ENCODE peak calls at places on chromosomes 1 and 21, in four cellular contexts. D is thyroid gland, B is adrenal gland, O is SK-N-SH. K is an unnamed sample. For H3K4me1, the result is how much of the 10 kb centered on the place peaks cover.

GRCh38 chr1:2127181-2128145 is 67.1 kb downstream of the FAAP20 start:
- DNase-seq in B (no peak), O (no peak), D (peak), K (no peak)

GRCh38 chr1:34050711-34051485 is 114.1 kb downstream of the CSMD2 start:
- DNase-seq in O (no peak), B (no peak), D (no peak), K (no peak)

GRCh38 chr1:172905452-172905851 is 145.3 kb downstream of the TNFSF18 start:
- DNase-seq in D (no peak), O (no peak), B (no peak), K (no peak)

GRCh38 chr1:232142403-232143314 is 487.3 kb downstream of the SIPA1L2 start:
- DNase-seq in D (peak), O (peak), B (peak), K (no peak)

GRCh38 chr1:231985624-231986023 is 359.0 kb downstream of the DISC1 start:
- DNase-seq in D (no peak), O (no peak), B (no peak), K (no peak)

GRCh38 chr1:67575861-67576260 is 109.1 kb upstream of the GADD45A start:
- DNase-seq in O (no peak), B (no peak), D (no peak), K (no peak)

GRCh38 chr1:9691108-9691445 is 39.5 kb downstream of the PIK3CD start:
- DNase-seq in O (no peak), D (no peak), B (no peak), K (no peak)

GRCh38 chr1:201656670-201657032 is 117.7 kb downstream of the NAV1 start:
- DNase-seq in B (peak), O (peak), D (peak), K (peak)

GRCh38 chr1:228986093-228986904 is 251.0 kb downstream of the RHOU start:
- DNase-seq in D (peak), O (no peak), B (peak), K (peak)

GRCh38 chr1:116571215-116571919 is 541 bp upstream of the CD58 start:
- DNase-seq in B (no peak), O (peak), D (no peak), K (no peak)

GRCh38 chr1:244863491-244864252 is 671 bp downstream of the HNRNPU start:
- DNase-seq in B (no peak), O (peak), D (peak), K (no peak)

GRCh38 chr1:23657659-23658275 is 33.8 kb upstream of the RPL11 start:
- DNase-seq in D (peak), B (peak), O (peak), K (peak)

GRCh38 chr1:32701951-32702598 is 495 bp downstream of the SYNC start:
- DNase-seq in D (peak), B (no peak), O (no peak), K (no peak)

GRCh38 chr1:110380667-110381283 is 10.1 kb downstream of the SLC16A4 start:
- DNase-seq in D (no peak), O (no peak), B (no peak), K (no peak)

GRCh38 chr1:8145525-8145924 is 119.4 kb upstream of the ERRFI1 start:
- DNase-seq in D (no peak), B (no peak), O (no peak), K (no peak)

GRCh38 chr1:71135571-71135970 is 54.7 kb upstream of the ZRANB2 start:
- DNase-seq in O (no peak), D (no peak), B (no peak), K (no peak)

GRCh38 chr1:26537951-26538352 is 8.4 kb downstream of the RPS6KA1 start:
- DNase-seq in B (peak), O (no peak), D (no peak), K (no peak)

GRCh38 chr1:39453603-39454002 is 37.8 kb upstream of the BMP8A start:
- DNase-seq in O (no peak), D (no peak), B (peak), K (no peak)

GRCh38 chr1:206979379-206980043 is 9.3 kb upstream of the FCAMR start:
- DNase-seq in D (no peak), O (no peak), B (no peak), K (no peak)

GRCh38 chr1:172269644-172270043 is 150.8 kb upstream of the C1orf105 start:
- DNase-seq in D (no peak), B (no peak), O (no peak), K (no peak)

GRCh38 chr1:203048555-203049051 is 22.3 kb downstream of the PPFIA4 start:
- DNase-seq in B (no peak), D (peak), O (no peak), K (no peak)

GRCh38 chr1:215489771-215490566 is 77.1 kb upstream of the KCTD3 start:
- DNase-seq in D (no peak), B (no peak), O (no peak), K (no peak)

GRCh38 chr1:181429462-181429861 is 53.9 kb upstream of the CACNA1E start:
- DNase-seq in D (no peak), O (no peak), B (no peak), K (no peak)

GRCh38 chr1:2543543-2544092 is 12.6 kb upstream of the TNFRSF14 start:
- DNase-seq in B (no peak), O (peak), D (peak), K (peak)

GRCh38 chr1:207968521-207968944 is 57.6 kb upstream of the CD34 start:
- DNase-seq in B (no peak), D (no peak), O (no peak), K (no peak)

GRCh38 chr1:21175670-21176581 is 771 bp downstream of the EIF4G3 start:
- DNase-seq in O (peak), B (peak), D (peak), K (peak)

GRCh38 chr1:28160677-28161328 is 15.7 kb downstream of the PTAFR start:
- DNase-seq in B (peak), D (no peak), O (no peak), K (no peak)

DNA sequence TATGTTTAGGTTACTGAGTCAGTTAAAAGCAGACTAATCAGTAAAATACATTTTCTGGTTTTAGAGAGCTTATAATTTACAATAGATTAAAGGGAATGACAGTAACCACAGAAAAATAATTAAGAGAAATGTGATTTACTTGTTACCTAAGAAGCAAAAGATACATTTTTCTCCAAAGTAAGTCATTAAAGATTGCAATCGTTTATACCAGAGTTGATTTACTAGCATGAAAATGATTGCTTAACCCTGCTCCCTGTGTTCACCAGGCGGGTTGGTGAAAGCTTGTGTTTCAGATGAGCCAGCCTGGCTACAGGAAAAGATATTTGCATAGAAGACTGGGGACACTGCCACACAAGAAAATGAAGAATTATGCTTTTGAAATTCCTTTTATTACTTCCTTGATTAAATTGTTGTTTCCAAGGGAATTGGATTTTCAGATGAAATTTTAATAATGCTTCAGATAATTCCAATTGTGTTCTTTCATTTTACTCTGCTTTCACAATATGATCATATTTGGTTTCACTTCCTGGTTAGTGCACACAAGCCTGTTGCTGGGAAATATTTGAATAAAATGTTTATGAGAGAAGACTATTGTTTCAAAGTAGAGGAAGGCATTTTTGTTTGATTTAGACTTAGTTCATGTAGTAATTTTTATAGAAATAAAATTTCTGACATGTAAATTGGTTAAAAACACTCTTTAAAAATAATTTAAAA is 28.0 kb downstream of the LRRC8B start:
- DNase-seq in O (no peak), D (no peak), B (peak), K (no peak)
- H3K4me1 ChIP-seq in O (under half), D (under half), B (under half), K (under half)

GRCh38 chr1:40859017-40859416 is 3.1 kb downstream of the CITED4 start:
- DNase-seq in B (no peak), D (no peak), O (no peak), K (no peak)

GRCh38 chr1:40861227-40862003 is 748 bp downstream of the CITED4 start:
- DNase-seq in B (peak), O (peak), D (peak), K (no peak)

GRCh38 chr1:40860706-40861226 is 1.4 kb downstream of the CITED4 start:
- DNase-seq in B (peak), D (no peak), O (no peak), K (no peak)

GRCh38 chr1:40866408-40866788 is 4.2 kb upstream of the CITED4 start:
- DNase-seq in O (no peak), D (no peak), B (no peak), K (no peak)

GRCh38 chr1:40862008-40862863 is at the start of gene CITED4:
- DNase-seq in B (peak), D (peak), O (peak), K (peak)
- TF ChIP-seq CTCF in B (no peak), D (no peak), O (peak), K (no peak)

DNA sequence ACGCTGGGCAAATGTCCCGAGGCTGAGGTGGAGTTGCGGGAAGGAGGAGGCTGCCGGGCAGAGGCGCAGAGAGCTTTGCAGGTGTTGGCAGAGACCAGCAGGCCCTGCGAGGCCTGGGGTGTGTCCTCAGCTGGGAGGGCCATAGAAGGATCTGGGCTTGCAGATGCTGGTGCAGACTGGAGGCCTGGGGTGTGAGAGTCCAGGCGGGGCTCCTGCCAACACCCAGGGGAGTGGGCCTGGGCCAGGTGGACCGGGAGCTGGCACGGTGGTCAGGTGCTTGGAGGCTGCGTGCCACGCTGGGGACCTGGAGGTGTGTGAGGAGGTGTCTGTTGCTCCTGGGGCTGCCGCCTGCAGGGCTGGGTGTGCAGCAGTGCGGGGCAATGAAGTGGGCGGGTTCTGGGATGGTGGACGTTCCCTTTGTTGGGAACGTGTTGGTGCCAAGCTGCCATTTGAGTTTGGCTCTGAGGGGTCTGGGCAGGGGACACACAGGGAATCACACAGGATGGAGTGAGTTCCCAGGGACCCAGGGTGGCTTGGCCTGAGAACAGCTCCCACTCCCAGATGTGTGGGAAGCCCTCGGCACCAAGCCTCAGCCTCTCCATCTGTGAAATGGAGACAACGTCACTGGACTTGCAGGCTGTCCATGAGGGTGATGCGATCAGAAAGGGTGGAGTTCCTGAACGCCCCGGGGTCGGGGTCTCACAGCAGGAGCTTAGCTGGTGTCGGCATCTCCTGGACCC is 39.9 kb upstream of the POFUT2 start:
- DNase-seq in D (no peak), O (no peak), B (no peak), K (peak)
- H3K4me1 ChIP-seq in D (half or more), O (under half), B (under half), K (under half)

GRCh38 chr1:19149736-19150135 is 60.3 kb downstream of the UBR4 start:
- DNase-seq in D (no peak), B (no peak), O (no peak), K (no peak)

GRCh38 chr1:19156676-19157075 is 53.4 kb downstream of the UBR4 start:
- DNase-seq in D (no peak), O (no peak), B (peak), K (no peak)

GRCh38 chr1:19151537-19151936 is 58.5 kb downstream of the UBR4 start:
- DNase-seq in O (no peak), B (no peak), D (no peak), K (no peak)

GRCh38 chr1:19154876-19155275 is 55.2 kb downstream of the UBR4 start:
- DNase-seq in B (no peak), D (no peak), O (no peak), K (no peak)

GRCh38 chr1:19153169-19153568 is 56.9 kb downstream of the UBR4 start:
- DNase-seq in O (no peak), B (no peak), D (no peak), K (no peak)
- TF ChIP-seq CTCF in O (no peak), B (no peak), D (no peak), K (no peak)

GRCh38 chr1:183030053-183030452 is 6.8 kb downstream of the LAMC1 start:
- DNase-seq in B (no peak), D (no peak), O (no peak), K (no peak)
- H3K4me1 ChIP-seq in B (under half), D (half or more), O (under half), K (under half)

GRCh38 chr21:32278518-32279376 is at the start of gene MIS18A:
- DNase-seq in B (peak), O (peak), D (peak), K (peak)
- TF ChIP-seq CTCF in B (peak), O (no peak), D (no peak), K (no peak)

GRCh38 chr1:16250547-16251251 is 13.7 kb upstream of the CPLANE2 start:
- DNase-seq in O (no peak), D (no peak), B (no peak), K (no peak)

GRCh38 chr1:16251381-16251780 is 14.4 kb upstream of the CPLANE2 start:
- DNase-seq in O (no peak), B (no peak), D (no peak), K (no peak)

GRCh38 chr1:16254263-16254948 is 17.4 kb upstream of the CPLANE2 start:
- DNase-seq in O (no peak), B (peak), D (no peak), K (peak)

GRCh38 chr1:16252912-16253311 is 15.9 kb upstream of the CPLANE2 start:
- DNase-seq in O (no peak), B (no peak), D (no peak), K (no peak)

GRCh38 chr1:16253332-16253922 is 16.4 kb upstream of the CPLANE2 start:
- DNase-seq in D (no peak), B (no peak), O (no peak), K (no peak)
- H3K4me1 ChIP-seq in D (under half), B (under half), O (half or more), K (under half)